ENCODE peak calls at places on chromosomes 5 and 9, in ten cellular contexts. X is H9; U is B cell; G is activated naive CD4-positive, alpha-beta T cell treated with Interleukin-2 at 50 U/mL for 16 hours; O is NT2/D1; S is AG04450; R is C1 segment of cervical spinal cord; B is activated CD8-positive, alpha-beta memory T cell treated with anti-CD3 and anti-CD28 coated beads for 1 hour; C is NCI-H774; D is substantia nigra. H is an unnamed sample.

GRCh38 chr9:7592321-7593319 is 207.0 kb downstream of the DMAC1 start:
- DNase-seq in G (no peak), O (no peak), X (peak), U (no peak), B (no peak), S (no peak), D (no peak), C (no peak), R (no peak), H (no peak)

GRCh38 chr9:91898451-91899433 is 51.3 kb downstream of the ROR2 start:
- DNase-seq in X (no peak), R (no peak), G (no peak), U (no peak), S (no peak), D (no peak), O (no peak), C (peak), B (no peak), H (peak)

GRCh38 chr9:92061184-92061583 is 54.0 kb downstream of the SPTLC1 start:
- DNase-seq in X (no peak), C (no peak), B (no peak), O (no peak), R (no peak), U (no peak), S (no peak), G (no peak), D (no peak), H (no peak)

GRCh38 chr5:33049298-33049697 is 338.2 kb downstream of the NPR3 start:
- DNase-seq in S (no peak), R (no peak), O (no peak), B (no peak), U (no peak), G (no peak), D (no peak), X (no peak), C (no peak), H (no peak)

GRCh38 chr9:96305171-96305570 is 3.2 kb upstream of the HSD17B3 start:
- DNase-seq in X (peak), R (no peak), D (no peak), S (no peak), G (no peak), C (no peak), B (no peak), U (no peak), O (no peak), H (no peak)

GRCh38 chr9:18726546-18726945 is 252.6 kb downstream of the ADAMTSL1 start:
- DNase-seq in S (peak), C (no peak), G (no peak), B (no peak), R (no peak), X (no peak), O (no peak), D (no peak), U (no peak), H (no peak)

GRCh38 chr5:71757590-71758543 is 38.8 kb downstream of the CARTPT start:
- DNase-seq in B (peak), G (peak), S (peak), D (no peak), R (peak), O (peak), C (peak), X (peak), U (peak), H (peak)

GRCh38 chr9:86175743-86176456 is 76.5 kb upstream of the GOLM1 start:
- DNase-seq in X (no peak), S (no peak), C (peak), U (no peak), R (no peak), B (no peak), G (no peak), D (no peak), O (no peak), H (no peak)

GRCh38 chr5:181215997-181216982 is 6.8 kb upstream of the TRIM41 start:
- DNase-seq in D (no peak), C (no peak), U (peak), S (no peak), O (no peak), B (no peak), R (no peak), X (peak), G (no peak), H (no peak)

GRCh38 chr9:94867842-94868312 is 141.4 kb downstream of the AOPEP start:
- DNase-seq in C (no peak), D (no peak), R (no peak), O (no peak), G (no peak), B (no peak), U (no peak), X (no peak), S (peak), H (no peak)

GRCh38 chr5:134436523-134437339 is 25.1 kb upstream of the CDKN2AIPNL start:
- DNase-seq in C (peak), S (peak), R (no peak), G (peak), U (peak), X (peak), D (no peak), B (peak), O (no peak), H (peak)

GRCh38 chr5:157778121-157778805 is 34.8 kb downstream of the LSM11 start:
- DNase-seq in U (no peak), O (no peak), X (no peak), R (no peak), G (no peak), D (no peak), B (no peak), S (no peak), C (no peak), H (peak)

GRCh38 chr5:180873628-180874520 is 12.8 kb upstream of the ZFP62 start:
- DNase-seq in B (no peak), D (no peak), R (no peak), S (no peak), X (no peak), C (no peak), O (no peak), U (peak), G (peak), H (no peak)

GRCh38 chr9:124894741-124895170 is 32.8 kb downstream of the ARPC5L start:
- DNase-seq in O (peak), C (no peak), R (no peak), G (peak), S (no peak), B (peak), U (peak), D (no peak), X (peak), H (peak)

GRCh38 chr5:55187370-55187769 is 14.4 kb upstream of the CDC20B start:
- DNase-seq in S (no peak), C (peak), D (no peak), U (no peak), B (no peak), G (no peak), R (no peak), X (no peak), O (no peak), H (no peak)

GRCh38 chr9:92887880-92888338 is 10.1 kb upstream of the ZNF484 start:
- DNase-seq in S (no peak), U (no peak), C (no peak), O (no peak), G (no peak), B (no peak), D (no peak), X (no peak), R (no peak), H (no peak)

GRCh38 chr9:73083519-73083918 is 68.1 kb upstream of the ANXA1 start:
- DNase-seq in S (no peak), B (no peak), C (no peak), X (no peak), O (no peak), G (no peak), U (no peak), R (no peak), D (no peak), H (no peak)

GRCh38 chr5:132256783-132257130 is 739 bp upstream of the PDLIM4 start:
- DNase-seq in C (no peak), D (no peak), S (no peak), B (no peak), G (peak), O (no peak), X (no peak), U (no peak), R (no peak), H (no peak)

GRCh38 chr9:96618209-96619108 is 1.2 kb downstream of the CDC14B start:
- DNase-seq in R (peak), S (no peak), X (peak), B (no peak), D (no peak), O (no peak), G (peak), U (peak), C (no peak), H (peak)

GRCh38 chr9:86821011-86821845 is 126.1 kb downstream of the GAS1 start:
- DNase-seq in C (no peak), X (no peak), S (no peak), U (no peak), D (no peak), G (no peak), O (no peak), B (no peak), R (no peak), H (no peak)

GRCh38 chr9:97845130-97845529 is 7.9 kb upstream of the FOXE1 start:
- DNase-seq in R (no peak), B (no peak), O (no peak), U (no peak), D (no peak), S (no peak), G (no peak), X (no peak), C (no peak), H (no peak)

GRCh38 chr9:133590231-133590855 is 18.8 kb downstream of the FAM163B start:
- DNase-seq in O (no peak), G (no peak), U (no peak), S (no peak), D (no peak), B (no peak), R (no peak), X (no peak), C (no peak), H (no peak)

GRCh38 chr5:157049605-157050004 is 9.3 kb downstream of the HAVCR1 start:
- DNase-seq in O (peak), C (no peak), U (no peak), X (no peak), B (no peak), G (no peak), S (no peak), R (no peak), D (no peak), H (peak)

GRCh38 chr9:75168270-75169185 is 80.2 kb downstream of the OSTF1 start:
- DNase-seq in R (no peak), C (no peak), S (no peak), O (no peak), U (no peak), B (no peak), X (no peak), D (no peak), G (no peak), H (no peak)

GRCh38 chr9:137454506-137455360 is 4.4 kb downstream of the NSMF start:
- DNase-seq in X (peak), S (no peak), D (no peak), C (no peak), G (no peak), R (no peak), B (no peak), O (no peak), U (no peak), H (peak)

GRCh38 chr5:112752335-112752734 is 14.7 kb downstream of the APC start:
- DNase-seq in S (no peak), R (no peak), O (no peak), U (no peak), C (no peak), G (no peak), D (no peak), B (no peak), X (no peak), H (no peak)